ENCODE peak calls at places on chromosomes 2 and 18, in six cellular contexts. T is progenitor cell of endocrine pancreas, F is Kasumi-1, L is islet precursor cell, N is DMS153, G is HS-5. S is an unnamed sample.

GRCh38 chr2:110977388-110977787 is 143.3 kb upstream of the BCL2L11 start:
- DNase-seq in T (no peak), F (no peak), L (no peak), N (no peak), G (no peak), S (no peak)

GRCh38 chr18:49020621-49021021 is 69.9 kb upstream of the SMAD7 start:
- DNase-seq in T (no peak), F (no peak), L (peak; percentile 87), N (no peak), G (no peak), S (peak; percentile 55)

GRCh38 chr2:9944330-9944758 is 7.1 kb upstream of the GRHL1 start:
- DNase-seq in T (no peak), F (no peak), L (no peak), N (no peak), G (no peak), S (no peak)

GRCh38 chr18:51345848-51346391 is 148.4 kb upstream of the MEX3C start:
- DNase-seq in T (no peak), F (no peak), L (no peak), N (no peak), G (no peak), S (no peak)

GRCh38 chr2:126658316-126658909 is 2.5 kb downstream of the GYPC start:
- DNase-seq in T (no peak), F (no peak), L (no peak), N (no peak), G (no peak), S (no peak)

GRCh38 chr2:57407742-57408343 is 638.8 kb upstream of the VRK2 start:
- DNase-seq in T (no peak), F (no peak), L (peak; percentile 89), N (no peak), G (no peak), S (no peak)

GRCh38 chr2:182186132-182186735 is 200.6 kb downstream of the PPP1R1C start:
- DNase-seq in T (no peak), F (peak; percentile 79), L (no peak), N (peak; percentile 11), G (peak; percentile 53), S (no peak)

GRCh38 chr2:121104721-121105141 is 180.3 kb downstream of the TFCP2L1 start:
- DNase-seq in T (peak; percentile 31), F (no peak), L (peak; percentile 82), N (no peak), G (no peak), S (peak; percentile 78)

GRCh38 chr2:240064898-240065297 is 11.6 kb upstream of the OR6B3 start:
- DNase-seq in T (no peak), F (no peak), L (no peak), N (no peak), G (no peak), S (no peak)

GRCh38 chr2:211351998-211352397 is 795.6 kb downstream of the CPS1 start:
- DNase-seq in T (no peak), F (no peak), L (no peak), N (peak; percentile 24), G (no peak), S (peak; percentile 53)

GRCh38 chr18:32389868-32390267 is 80.8 kb downstream of the GAREM1 start:
- DNase-seq in T (no peak), F (no peak), L (no peak), N (peak; percentile 65), G (no peak), S (no peak)

GRCh38 chr2:205175831-205176230 is 506.5 kb upstream of the NRP2 start:
- DNase-seq in T (no peak), F (no peak), L (no peak), N (no peak), G (no peak), S (no peak)

GRCh38 chr18:31250902-31251301 is 67.1 kb upstream of the DSG1 start:
- DNase-seq in T (no peak), F (no peak), L (no peak), N (no peak), G (no peak), S (no peak)

GRCh38 chr2:100974712-100975520 is 27.2 kb upstream of the RPL31 start:
- DNase-seq in T (no peak), F (no peak), L (no peak), N (no peak), G (no peak), S (no peak)

GRCh38 chr2:73832905-73833304 is 4.1 kb downstream of the STAMBP start:
- DNase-seq in T (no peak), F (no peak), L (no peak), N (no peak), G (no peak), S (no peak)

GRCh38 chr18:1353025-1353424 is 448.4 kb downstream of the ADCYAP1 start:
- DNase-seq in T (no peak), F (no peak), L (no peak), N (no peak), G (no peak), S (no peak)

GRCh38 chr2:216702756-216703155 is 7.4 kb upstream of the IGFBP5 start:
- DNase-seq in T (no peak), F (no peak), L (no peak), N (no peak), G (no peak), S (no peak)

GRCh38 chr18:28175930-28176673 is 828 bp downstream of the CDH2 start:
- DNase-seq in T (peak; percentile 45), F (no peak), L (peak; percentile 73), N (peak; percentile 20), G (no peak), S (peak; percentile 75)

GRCh38 chr2:168825149-168825548 is 22.7 kb downstream of the NOSTRIN start:
- DNase-seq in T (no peak), F (no peak), L (no peak), N (no peak), G (no peak), S (no peak)

GRCh38 chr18:79208882-79209281 is 139.7 kb downstream of the ATP9B start:
- DNase-seq in T (no peak), F (no peak), L (no peak), N (no peak), G (no peak), S (no peak)

GRCh38 chr2:6826081-6826913 is 39.4 kb downstream of the CMPK2 start:
- DNase-seq in T (no peak), F (peak; percentile 86), L (no peak), N (no peak), G (peak; percentile 67), S (peak; percentile 81)

GRCh38 chr2:43980902-43981301 is 14.9 kb downstream of the LRPPRC start:
- DNase-seq in T (no peak), F (no peak), L (no peak), N (no peak), G (no peak), S (no peak)

GRCh38 chr2:237483018-237483731 is 3.9 kb upstream of the MLPH start:
- DNase-seq in T (no peak), F (no peak), L (peak; percentile 84), N (peak; percentile 60), G (peak; percentile 41), S (peak; percentile 68)

GRCh38 chr2:26182887-26183630 is 10.2 kb downstream of the GAREM2 start:
- DNase-seq in T (no peak), F (no peak), L (no peak), N (no peak), G (no peak), S (no peak)

GRCh38 chr2:68377137-68377780 is 12.2 kb downstream of the PLEK start:
- DNase-seq in T (no peak), F (no peak), L (no peak), N (no peak), G (no peak), S (no peak)

GRCh38 chr2:150075831-150076230 is 411.6 kb downstream of the RND3 start:
- DNase-seq in T (no peak), F (no peak), L (no peak), N (no peak), G (peak; percentile 93), S (no peak)

GRCh38 chr18:49911414-49911813 is 98.1 kb upstream of the ACAA2 start:
- DNase-seq in T (no peak), F (no peak), L (no peak), N (peak; percentile 73), G (no peak), S (peak; percentile 77)

GRCh38 chr2:27638709-27639108 is 9.9 kb downstream of the GPN1 start:
- DNase-seq in T (no peak), F (no peak), L (no peak), N (no peak), G (no peak), S (no peak)

GRCh38 chr2:27071277-27071989 is at the start of gene OST4:
- DNase-seq in T (peak; percentile 83), F (peak; percentile 74), L (peak; percentile 96), N (peak; percentile 69), G (peak; percentile 53), S (peak; percentile 96)

GRCh38 chr2:68745006-68745405 is 10.4 kb downstream of the ARHGAP25 start:
- DNase-seq in T (no peak), F (no peak), L (no peak), N (no peak), G (no peak), S (no peak)

GRCh38 chr2:238445409-238446190 is 18.9 kb downstream of the ASB1 start:
- DNase-seq in T (no peak), F (no peak), L (no peak), N (no peak), G (no peak), S (no peak)

GRCh38 chr18:26227051-26227672 is 917 bp downstream of the TAF4B start:
- DNase-seq in T (no peak), F (no peak), L (peak; percentile 58), N (no peak), G (no peak), S (no peak)

GRCh38 chr2:14524803-14525080 is 107.8 kb upstream of the LRATD1 start:
- DNase-seq in T (no peak), F (no peak), L (no peak), N (no peak), G (no peak), S (no peak)

GRCh38 chr18:25614168-25614567 is 262.2 kb upstream of the ZNF521 start:
- DNase-seq in T (no peak), F (no peak), L (no peak), N (no peak), G (no peak), S (no peak)

GRCh38 chr2:27583390-27583915 is 611 bp downstream of the ZNF512 start:
- DNase-seq in T (no peak), F (no peak), L (no peak), N (no peak), G (no peak), S (no peak)

GRCh38 chr2:1778566-1778965 is 34.3 kb upstream of the PXDN start:
- DNase-seq in T (no peak), F (no peak), L (peak; percentile 30), N (no peak), G (no peak), S (no peak)

GRCh38 chr2:168732506-168732905 is 69.9 kb upstream of the NOSTRIN start:
- DNase-seq in T (no peak), F (no peak), L (no peak), N (no peak), G (no peak), S (no peak)

GRCh38 chr2:168179592-168179991 is 67.8 kb downstream of the STK39 start:
- DNase-seq in T (no peak), F (no peak), L (no peak), N (no peak), G (no peak), S (no peak)

S was measured in endodermal cell.